ENCODE peak calls at places on chromosomes 12 and 14, in six cellular contexts. Y is ovary, C is IMR-90, V is A549, E is sigmoid colon, J is testis. M is an unnamed sample.
A peak's percentile ranks its signal among the peaks of the same experiment; 100 is the strongest.

GRCh38 chr12:27751386-27752047 is 28.5 kb upstream of the KLHL42 start:
- DNase-seq in E (no peak), V (peak; percentile 70), C (no peak), Y (no peak), J (no peak), M (peak; percentile 5)

GRCh38 chr14:68076451-68076850 is 256.9 kb downstream of the RAD51B start:
- DNase-seq in E (no peak), J (no peak), V (peak; percentile 49), C (peak; percentile 67), Y (no peak), M (no peak)

GRCh38 chr12:105983622-105984325 is 155.0 kb downstream of the NUAK1 start:
- DNase-seq in C (peak; percentile 93), J (no peak), E (no peak), V (no peak), Y (no peak), M (no peak)

GRCh38 chr12:51098611-51099010 is 15.2 kb upstream of the CSRNP2 start:
- DNase-seq in C (peak; percentile 37), J (no peak), Y (no peak), E (no peak), V (no peak), M (no peak)

GRCh38 chr14:86797075-86797351 is 1196.0 kb downstream of the GALC start:
- DNase-seq in E (no peak), C (no peak), J (no peak), V (no peak), Y (no peak), M (no peak)

GRCh38 chr12:24861751-24862575 is 86.9 kb downstream of the BCAT1 start:
- DNase-seq in V (no peak), E (no peak), Y (no peak), C (peak; percentile 25), J (no peak), M (peak; percentile 54)

GRCh38 chr14:106083082-106083481 is 556.7 kb downstream of the TMEM121 start:
- DNase-seq in Y (no peak), J (no peak), C (no peak), V (no peak), E (no peak), M (no peak)

GRCh38 chr12:53048780-53049401 is 974 bp upstream of the TNS2 start:
- DNase-seq in J (peak; percentile 68), V (peak; percentile 49), C (peak; percentile 62), E (peak; percentile 94), Y (peak; percentile 90), M (no peak)

GRCh38 chr12:68971404-68971803 is 38.4 kb upstream of the CPM start:
- DNase-seq in Y (no peak), J (no peak), C (peak; percentile 82), V (peak; percentile 19), E (no peak), M (no peak)

GRCh38 chr12:112468041-112468440 is 49.3 kb downstream of the PTPN11 start:
- DNase-seq in C (no peak), V (no peak), J (no peak), E (no peak), Y (no peak), M (no peak)

DNA sequence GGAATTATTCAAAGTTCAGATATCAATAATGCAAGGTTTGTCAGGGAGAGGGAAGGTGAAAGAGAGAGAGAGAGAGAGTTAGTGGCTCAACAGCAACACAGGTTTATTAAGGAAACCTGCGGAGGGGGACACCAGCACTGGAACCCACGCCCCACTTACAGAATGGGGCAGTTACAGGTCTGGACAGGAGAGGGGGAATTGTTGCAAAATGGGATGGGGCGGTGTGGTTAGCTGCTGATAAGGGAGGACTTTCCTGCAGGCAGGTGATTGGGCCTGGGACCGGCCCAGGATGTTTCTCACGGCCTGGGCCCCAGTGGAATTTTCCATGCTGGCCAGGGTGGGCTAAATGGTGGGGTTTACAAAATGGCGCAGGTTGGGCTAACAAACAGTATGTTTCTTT is 278.2 kb upstream of the SLC16A7 start:
- DNase-seq in Y (no peak), C (no peak), J (no peak), V (no peak), E (no peak), M (no peak)
- TF ChIP-seq POLR2A in Y (no peak), C (no peak), J (no peak), V (no peak), E (no peak), M (no peak)

GRCh38 chr12:104456950-104457745 is 400 bp downstream of the CHST11 start:
- DNase-seq in J (peak; percentile 90), V (peak; percentile 88), C (peak; percentile 61), E (peak; percentile 86), Y (peak; percentile 63), M (peak; percentile 85)
- TF ChIP-seq POLR2A in J (no peak), V (peak; percentile 62), C (no peak), E (no peak), Y (peak; percentile 24), M (peak; percentile 90)

GRCh38 chr12:115371711-115372110 is 687.7 kb upstream of the TBX3 start:
- DNase-seq in V (no peak), Y (no peak), E (no peak), C (no peak), J (no peak), M (no peak)
- TF ChIP-seq POLR2A in V (no peak), Y (no peak), E (no peak), C (no peak), J (no peak), M (no peak)

GRCh38 chr14:93969082-93969828 is 7.1 kb downstream of the ASB2 start:
- DNase-seq in E (no peak), V (no peak), Y (no peak), J (no peak), C (no peak), M (no peak)
- TF ChIP-seq POLR2A in E (no peak), V (no peak), Y (no peak), J (no peak), C (no peak), M (no peak)

DNA sequence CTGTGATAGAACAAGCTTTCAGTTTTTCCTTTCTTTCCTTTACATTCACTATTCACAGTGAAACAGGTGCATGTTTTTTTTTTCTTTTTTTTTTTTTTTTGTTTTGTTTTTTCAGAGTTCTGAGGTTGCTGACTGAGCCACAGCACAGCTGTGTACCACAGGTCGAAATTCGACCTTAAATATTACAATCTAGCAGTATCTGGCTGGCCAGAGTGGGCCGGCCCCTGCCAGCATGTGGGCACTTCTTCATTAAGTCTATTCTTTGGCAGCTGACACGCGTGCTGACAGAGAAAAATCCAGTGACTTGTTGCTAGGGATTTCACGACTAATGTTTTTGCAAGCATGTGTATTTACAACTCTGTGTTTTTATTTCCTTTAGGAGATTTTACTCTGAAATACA is 33.9 kb downstream of the FBXO33 start:
- DNase-seq in C (no peak), Y (no peak), V (no peak), J (no peak), E (no peak), M (no peak)
- TF ChIP-seq POLR2A in C (no peak), Y (no peak), V (no peak), J (no peak), E (no peak), M (no peak)

M was measured in erythroblast.